ENCODE peak calls at places on chromosomes 2 and 18, in six cellular contexts. O is astrocyte; T is IMR-90; W is NT2/D1; G is endothelial cell; V is stimulated activated CD4-positive, alpha-beta T cell treated with anti-CD3 and anti-CD28 coated beads, Interleukin-1b, Interleukin-23, amount 100 ng/mL, for 4 hours. Q is an unnamed sample.

GRCh38 chr2:120403261-120403660 is 57.3 kb downstream of the INHBB start:
- DNase-seq in T (no peak), O (no peak), V (no peak), G (no peak), W (no peak), Q (no peak)

GRCh38 chr2:33051586-33052385 is 105.0 kb downstream of the LTBP1 start:
- DNase-seq in G (no peak), O (peak; percentile 52), V (no peak), T (peak; percentile 70), W (no peak), Q (no peak)

GRCh38 chr2:30239308-30240161 is 8.2 kb downstream of the LBH start:
- DNase-seq in G (peak; percentile 72), W (no peak), O (no peak), V (peak; percentile 46), T (peak; percentile 67), Q (peak; percentile 15)

GRCh38 chr2:106521016-106521415 is 33.9 kb downstream of the CD8B2 start:
- DNase-seq in G (no peak), T (no peak), O (no peak), V (no peak), W (no peak), Q (no peak)

GRCh38 chr2:222669353-222669752 is 2.1 kb upstream of the MOGAT1 start:
- DNase-seq in O (no peak), G (no peak), T (no peak), V (no peak), W (no peak), Q (no peak)

GRCh38 chr2:237859533-237860272 is at the start of gene RAMP1:
- DNase-seq in T (peak; percentile 17), W (no peak), O (no peak), V (no peak), G (peak; percentile 27), Q (peak; percentile 45)

GRCh38 chr2:1910021-1910420 is 165.7 kb upstream of the PXDN start:
- DNase-seq in V (no peak), T (no peak), G (no peak), O (no peak), W (no peak), Q (no peak)

GRCh38 chr2:240227538-240228428 is 87.3 kb upstream of the OTOS start:
- DNase-seq in G (peak; percentile 1), T (no peak), O (no peak), V (no peak), W (no peak), Q (no peak)

GRCh38 chr2:162629499-162629898 is 209.1 kb downstream of the KCNH7 start:
- DNase-seq in W (no peak), T (no peak), O (no peak), G (no peak), V (no peak), Q (no peak)

GRCh38 chr18:2656237-2657042 is 914 bp downstream of the SMCHD1 start:
- DNase-seq in T (peak; percentile 31), G (peak; percentile 41), O (peak; percentile 32), W (no peak), V (peak; percentile 41), Q (no peak)

GRCh38 chr2:229003256-229003655 is 267.8 kb downstream of the PID1 start:
- DNase-seq in V (no peak), T (no peak), G (no peak), W (no peak), O (no peak), Q (no peak)

GRCh38 chr2:170375192-170375591 is 197.2 kb downstream of the MYO3B start:
- DNase-seq in T (no peak), W (no peak), V (no peak), O (no peak), G (no peak), Q (no peak)

GRCh38 chr18:45619062-45619825 is 4.0 kb downstream of the SLC14A2 start:
- DNase-seq in G (no peak), T (no peak), V (no peak), O (no peak), W (no peak), Q (peak; percentile 4)

GRCh38 chr2:5467506-5467905 is 224.7 kb upstream of the SOX11 start:
- DNase-seq in T (no peak), G (no peak), V (no peak), W (no peak), O (no peak), Q (no peak)

GRCh38 chr18:77082316-77082715 is 50.3 kb downstream of the MBP start:
- DNase-seq in V (no peak), O (no peak), T (no peak), G (no peak), W (no peak), Q (no peak)

GRCh38 chr2:15560404-15560987 is 638 bp downstream of the NBAS start:
- DNase-seq in O (peak; percentile 24), G (peak; percentile 31), W (no peak), V (no peak), T (peak; percentile 27), Q (peak; percentile 30)

GRCh38 chr18:58640428-58640805 is 11.5 kb upstream of the ALPK2 start:
- DNase-seq in T (no peak), G (no peak), V (no peak), W (no peak), O (no peak), Q (no peak)

GRCh38 chr2:86622878-86623548 is 652 bp downstream of the RNF103 start:
- DNase-seq in O (no peak), W (no peak), V (peak; percentile 35), T (no peak), G (peak; percentile 66), Q (peak; percentile 58)

Q was measured in caudate nucleus.